ENCODE peak calls at places on chromosomes 16 and 17, in four cellular contexts. Y is HCT116, U is colonic mucosa, J is ascending aorta. H is an unnamed sample.

GRCh38 chr16:19863990-19864389 is 20.7 kb downstream of the GPRC5B start:
- DNase-seq in Y (no peak), U (no peak), J (no peak), H (no peak)

GRCh38 chr17:1416414-1416813 is 16.4 kb upstream of the YWHAE start:
- DNase-seq in Y (no peak), U (no peak), J (no peak), H (no peak)

GRCh38 chr16:84323626-84324025 is 28.9 kb downstream of the WFDC1 start:
- DNase-seq in Y (no peak), U (no peak), J (no peak), H (no peak)

GRCh38 chr16:68396481-68396880 is 51.8 kb downstream of the SMPD3 start:
- DNase-seq in Y (peak; percentile 44), U (peak; percentile 70), J (no peak), H (no peak)

GRCh38 chr17:40168262-40168832 is 8.9 kb upstream of the RAPGEFL1 start:
- DNase-seq in Y (peak; percentile 28), U (peak; percentile 41), J (no peak), H (peak; percentile 55)

GRCh38 chr16:12509121-12509520 is 294.6 kb downstream of the CPPED1 start:
- DNase-seq in Y (no peak), U (no peak), J (no peak), H (no peak)

GRCh38 chr16:75304521-75305363 is 53.3 kb upstream of the BCAR1 start:
- DNase-seq in Y (peak; percentile 10), U (peak; percentile 73), J (peak; percentile 86), H (no peak)

GRCh38 chr16:11329080-11329491 is 16.2 kb upstream of the RMI2 start:
- DNase-seq in Y (no peak), U (no peak), J (no peak), H (no peak)

GRCh38 chr17:44931376-44931775 is 16.1 kb upstream of the GFAP start:
- DNase-seq in Y (no peak), U (no peak), J (no peak), H (no peak)

GRCh38 chr17:77329741-77330531 is 189.2 kb downstream of the SEC14L1 start:
- DNase-seq in Y (no peak), U (peak; percentile 37), J (peak; percentile 65), H (peak; percentile 11)

GRCh38 chr17:73371285-73371684 is 59.5 kb upstream of the CDC42EP4 start:
- DNase-seq in Y (no peak), U (no peak), J (no peak), H (no peak)

GRCh38 chr17:56997313-56997712 is 19.4 kb downstream of the SCPEP1 start:
- DNase-seq in Y (no peak), U (no peak), J (no peak), H (no peak)

GRCh38 chr16:19118938-19119431 is 5.2 kb downstream of the ITPRIPL2 start:
- DNase-seq in Y (no peak), U (no peak), J (peak; percentile 82), H (no peak)

DNA sequence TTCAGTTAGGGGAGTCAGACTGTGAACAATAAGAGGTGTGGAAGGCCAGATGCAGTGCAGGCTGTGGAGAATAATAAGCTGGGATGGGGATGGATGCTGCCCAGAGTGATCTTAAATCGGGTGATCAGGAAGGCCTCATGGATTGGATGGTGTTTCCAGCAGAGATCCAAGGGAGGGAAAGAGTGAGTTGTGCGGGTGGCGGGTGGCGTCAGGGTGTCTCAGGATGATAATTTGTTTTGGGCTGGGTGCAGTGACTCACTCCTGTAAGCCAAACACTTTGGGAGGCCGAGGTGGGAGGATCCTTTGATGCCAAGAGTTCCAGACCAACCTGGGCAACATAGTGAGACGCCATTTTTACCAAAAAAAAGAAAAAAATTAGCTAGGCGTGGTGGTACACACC is 7.9 kb downstream of the CLUAP1 start:
- DNase-seq in Y (no peak), U (no peak), J (no peak), H (no peak)
- H3K4me1 ChIP-seq in Y (peaks cover 1% of the 10 kb centered on the region), U (no peaks in the 10 kb centered on the region), J (no peaks in the 10 kb centered on the region), H (no peaks in the 10 kb centered on the region)

GRCh38 chr16:25051446-25052160 is 36.4 kb upstream of the ARHGAP17 start:
- DNase-seq in Y (no peak), U (no peak), J (no peak), H (no peak)
- H3K4me3 ChIP-seq in Y (no peak overlapping the region), U (no peak overlapping the region), J (peak overlapping the region; percentile 33), H (no peak overlapping the region)

GRCh38 chr17:78495634-78496033 is 81.6 kb downstream of the DNAH17 start:
- DNase-seq in Y (no peak), U (no peak), J (no peak), H (no peak)
- H3K4me1 ChIP-seq in Y (no peaks in the 10 kb centered on the region), U (no peaks in the 10 kb centered on the region), J (no peaks in the 10 kb centered on the region), H (no peaks in the 10 kb centered on the region)

GRCh38 chr16:72287646-72288045 is 115.7 kb upstream of the PMFBP1 start:
- DNase-seq in Y (no peak), U (no peak), J (no peak), H (no peak)

GRCh38 chr16:72286936-72287620 is 115.1 kb upstream of the PMFBP1 start:
- DNase-seq in Y (no peak), U (no peak), J (no peak), H (no peak)

GRCh38 chr16:72295914-72296313 is 124.0 kb upstream of the PMFBP1 start:
- DNase-seq in Y (no peak), U (no peak), J (no peak), H (no peak)

GRCh38 chr16:72291531-72291981 is 119.6 kb upstream of the PMFBP1 start:
- DNase-seq in Y (peak; percentile 76), U (no peak), J (no peak), H (no peak)

GRCh38 chr16:72291121-72291520 is 119.2 kb upstream of the PMFBP1 start:
- DNase-seq in Y (peak; percentile 44), U (no peak), J (no peak), H (no peak)
- H3K4me3 ChIP-seq in Y (no peak overlapping the region), U (no peak overlapping the region), J (no peak overlapping the region), H (no peak overlapping the region)

H was measured in tibial nerve.